ENCODE peak calls at places on chromosome 6, in five cellular contexts. X is ureter, P is IMR-90, Y is Ammon's horn, G is brain microvascular endothelial cell. M is an unnamed sample.

GRCh38 chr6:137001287-137001976 is 43.3 kb downstream of the IL20RA start:
- DNase-seq in G (no peak), Y (no peak), P (no peak), X (no peak), M (peak)

GRCh38 chr6:109526905-109527628 is 44.0 kb upstream of the ZBTB24 start:
- DNase-seq in G (peak), P (peak), Y (peak), X (peak), M (peak)

GRCh38 chr6:144321839-144322591 is 36.9 kb downstream of the UTRN start:
- DNase-seq in X (no peak), P (peak), Y (no peak), G (peak), M (no peak)

GRCh38 chr6:21597706-21598273 is 4.2 kb downstream of the SOX4 start:
- DNase-seq in Y (no peak), P (no peak), G (no peak), X (no peak), M (no peak)

GRCh38 chr6:108896111-108896661 is 48.0 kb downstream of the ARMC2 start:
- DNase-seq in Y (no peak), G (peak), P (peak), X (no peak), M (no peak)

GRCh38 chr6:1624071-1624847 is 14.5 kb downstream of the FOXC1 start:
- DNase-seq in Y (no peak), P (no peak), G (no peak), X (no peak), M (no peak)

GRCh38 chr6:158648682-158649131 is 1.1 kb upstream of the SYTL3 start:
- DNase-seq in P (peak), X (peak), Y (no peak), G (peak), M (no peak)

GRCh38 chr6:133880006-133880405 is 8.9 kb upstream of the TCF21 start:
- DNase-seq in P (no peak), Y (no peak), G (no peak), X (no peak), M (no peak)

GRCh38 chr6:32807020-32807580 is 9.7 kb downstream of the HLA-DOB start:
- DNase-seq in G (no peak), Y (no peak), P (no peak), X (no peak), M (no peak)

GRCh38 chr6:119328866-119329806 is 20.4 kb downstream of the MAN1A1 start:
- DNase-seq in G (no peak), X (no peak), Y (no peak), P (no peak), M (peak)

GRCh38 chr6:34858681-34859080 is 29.2 kb downstream of the TAF11 start:
- DNase-seq in Y (no peak), P (no peak), G (no peak), X (no peak), M (no peak)

GRCh38 chr6:129460151-129460550 is 249.8 kb downstream of the ARHGAP18 start:
- DNase-seq in P (no peak), X (no peak), G (no peak), Y (no peak), M (no peak)

GRCh38 chr6:169954977-169955376 is 203.6 kb downstream of the ERMARD start:
- DNase-seq in Y (no peak), P (no peak), X (no peak), G (no peak), M (no peak)

GRCh38 chr6:94735270-94735669 is 842.1 kb upstream of the MANEA start:
- DNase-seq in P (no peak), G (no peak), Y (no peak), X (no peak), M (no peak)

GRCh38 chr6:21100959-21101358 is 492.6 kb upstream of the SOX4 start:
- DNase-seq in P (no peak), X (no peak), G (no peak), Y (no peak), M (no peak)

GRCh38 chr6:32166411-32167061 is 2.1 kb downstream of the EGFL8 start:
- DNase-seq in X (no peak), P (no peak), Y (no peak), G (no peak), M (no peak)

GRCh38 chr6:133983099-133983939 is 30.3 kb downstream of the TBPL1 start:
- DNase-seq in X (no peak), Y (no peak), G (peak), P (peak), M (no peak)

GRCh38 chr6:85494551-85495337 is 44.9 kb downstream of the NT5E start:
- DNase-seq in P (peak), Y (no peak), G (no peak), X (no peak), M (no peak)

GRCh38 chr6:141077355-141078333 is 1055.1 kb upstream of the GJE1 start:
- DNase-seq in P (no peak), Y (peak), G (peak), X (no peak), M (no peak)

GRCh38 chr6:100446922-100447899 is 17.5 kb downstream of the SIM1 start:
- DNase-seq in P (no peak), Y (no peak), X (no peak), G (no peak), M (no peak)

GRCh38 chr6:62775427-62776022 is 435.7 kb upstream of the FKBP1C start:
- DNase-seq in G (no peak), P (no peak), X (no peak), Y (peak), M (no peak)

GRCh38 chr6:35178932-35179832 is 34.6 kb upstream of the SCUBE3 start:
- DNase-seq in G (no peak), P (no peak), Y (no peak), X (no peak), M (no peak)

GRCh38 chr6:31970604-31971271 is 1.2 kb downstream of the DXO start:
- DNase-seq in Y (no peak), X (no peak), P (no peak), G (no peak), M (peak)

GRCh38 chr6:48695872-48696271 is 584.9 kb upstream of the PTCHD4 start:
- DNase-seq in P (no peak), G (no peak), Y (no peak), X (no peak), M (no peak)

GRCh38 chr6:70371454-70372105 is 41.7 kb upstream of the FAM135A start:
- DNase-seq in Y (peak), G (no peak), P (peak), X (no peak), M (peak)

GRCh38 chr6:151539506-151540268 is 45.9 kb downstream of the CCDC170 start:
- DNase-seq in P (no peak), G (no peak), Y (no peak), X (no peak), M (no peak)

GRCh38 chr6:35427851-35428321 is 24.3 kb upstream of the FANCE start:
- DNase-seq in X (no peak), P (peak), G (peak), Y (no peak), M (no peak)

GRCh38 chr6:76814496-76815458 is 648.5 kb downstream of the HTR1B start:
- DNase-seq in G (peak), P (no peak), Y (no peak), X (no peak), M (no peak)

GRCh38 chr6:37173573-37174195 is 3.7 kb downstream of the PIM1 start:
- DNase-seq in G (no peak), X (no peak), P (no peak), Y (no peak), M (no peak)

GRCh38 chr6:43478008-43478372 is 620 bp downstream of the TJAP1 start:
- DNase-seq in G (no peak), X (no peak), P (no peak), Y (no peak), M (no peak)

GRCh38 chr6:37625591-37626374 is 71.9 kb downstream of the MDGA1 start:
- DNase-seq in P (no peak), Y (no peak), G (no peak), X (no peak), M (no peak)

GRCh38 chr6:158002951-158003853 is 21.5 kb downstream of the SYNJ2 start:
- DNase-seq in X (no peak), Y (peak), G (peak), P (peak), M (no peak)

GRCh38 chr6:150439373-150439772 is 70.6 kb downstream of the IYD start:
- DNase-seq in P (no peak), G (no peak), X (no peak), Y (no peak), M (no peak)

GRCh38 chr6:167558213-167558869 is 233.5 kb downstream of the TTLL2 start:
- DNase-seq in P (no peak), X (no peak), G (no peak), Y (no peak), M (no peak)

GRCh38 chr6:165605901-165606739 is 56.9 kb downstream of the PDE10A start:
- DNase-seq in P (no peak), G (no peak), X (no peak), Y (no peak), M (no peak)

GRCh38 chr6:42440027-42440426 is 11.7 kb downstream of the TRERF1 start:
- DNase-seq in X (peak), G (no peak), P (peak), Y (no peak), M (no peak)

GRCh38 chr6:160956300-160957035 is 35.1 kb upstream of the MAP3K4 start:
- DNase-seq in Y (no peak), P (no peak), G (no peak), X (no peak), M (no peak)

GRCh38 chr6:147586044-147586443 is 77.6 kb downstream of the SAMD5 start:
- DNase-seq in G (no peak), X (peak), Y (peak), P (peak), M (no peak)